ENCODE peak calls at places on chromosomes 4 and X, in six cellular contexts. E is A549, F is T-helper 17 cell, N is germinal center, I is activated T-helper 1 cell treated with Interleukin-2 at 50 U/mL for 16 hours, K is GM20000. Q is an unnamed sample.

GRCh38 chrX:627510-627964 is 3.1 kb upstream of the SHOX start:
- DNase-seq in I (no peak), F (no peak), N (no peak), E (no peak), K (no peak), Q (no peak)

GRCh38 chr4:141081921-141082381 is 51.3 kb downstream of the RNF150 start:
- DNase-seq in K (no peak), E (no peak), I (no peak), F (no peak), N (no peak), Q (no peak)

GRCh38 chrX:70052895-70053615 is 3.3 kb upstream of the AWAT2 start:
- DNase-seq in K (no peak), E (no peak), N (no peak), I (no peak), F (no peak), Q (no peak)

GRCh38 chr4:78207951-78208350 is 150.8 kb downstream of the FRAS1 start:
- DNase-seq in F (no peak), E (no peak), K (no peak), I (no peak), N (no peak), Q (no peak)

GRCh38 chrX:72060196-72060974 is 71.3 kb downstream of the RTL5 start:
- DNase-seq in N (no peak), I (no peak), K (no peak), E (peak; percentile 18), F (no peak), Q (no peak)

GRCh38 chrX:139949703-139950102 is 15.6 kb downstream of the CXorf66 start:
- DNase-seq in N (no peak), K (no peak), E (peak; percentile 9), I (no peak), F (no peak), Q (no peak)

GRCh38 chr4:974668-975067 is 1.3 kb upstream of the DGKQ start:
- DNase-seq in K (no peak), N (no peak), I (no peak), F (no peak), E (no peak), Q (no peak)

GRCh38 chr4:1598641-1599481 is 85.3 kb downstream of the FAM53A start:
- DNase-seq in N (no peak), K (no peak), I (no peak), E (no peak), F (no peak), Q (no peak)

GRCh38 chr4:101127176-101127790 is 220.0 kb downstream of the PPP3CA start:
- DNase-seq in N (peak; percentile 47), E (no peak), K (no peak), I (no peak), F (no peak), Q (no peak)

GRCh38 chr4:158159054-158159717 is 13.6 kb downstream of the GASK1B start:
- DNase-seq in E (peak; percentile 9), I (no peak), K (no peak), N (no peak), F (no peak), Q (no peak)

GRCh38 chr4:81617569-81617968 is 145.9 kb upstream of the RASGEF1B start:
- DNase-seq in E (no peak), K (no peak), F (no peak), N (no peak), I (no peak), Q (no peak)

GRCh38 chr4:183392377-183392776 is 52.1 kb upstream of the CDKN2AIP start:
- DNase-seq in N (no peak), K (no peak), F (no peak), E (no peak), I (no peak), Q (no peak)

GRCh38 chr4:53098681-53099121 is 236.6 kb downstream of the RASL11B start:
- DNase-seq in K (no peak), F (no peak), E (no peak), N (no peak), I (no peak), Q (no peak)

GRCh38 chr4:113760852-113761681 is 471 bp downstream of the CAMK2D start:
- DNase-seq in E (peak; percentile 72), N (peak; percentile 68), K (peak; percentile 64), F (peak; percentile 33), I (peak; percentile 20), Q (peak; percentile 57)

GRCh38 chr4:153364061-153364460 is 19.6 kb downstream of the MND1 start:
- DNase-seq in E (no peak), K (no peak), F (no peak), I (no peak), N (no peak), Q (no peak)

GRCh38 chr4:106058919-106059318 is 163.6 kb downstream of the NPNT start:
- DNase-seq in K (no peak), I (no peak), N (no peak), F (no peak), E (no peak), Q (no peak)

GRCh38 chr4:19472669-19473068 is 779.0 kb upstream of the SLIT2 start:
- DNase-seq in N (no peak), K (no peak), I (no peak), E (no peak), F (no peak), Q (no peak)

GRCh38 chrX:32195611-32196010 is 1015.7 kb downstream of the DMD start:
- DNase-seq in E (no peak), N (no peak), I (no peak), K (no peak), F (no peak), Q (no peak)

GRCh38 chr4:94290245-94290644 is 52.4 kb downstream of the HPGDS start:
- DNase-seq in K (no peak), E (peak; percentile 2), I (no peak), F (no peak), N (no peak), Q (no peak)

GRCh38 chr4:109990307-109991257 is 77.9 kb downstream of the EGF start:
- DNase-seq in K (peak; percentile 40), N (peak; percentile 55), E (no peak), F (no peak), I (no peak), Q (no peak)

GRCh38 chrX:152020895-152021294 is 46.4 kb upstream of the GABRE start:
- DNase-seq in F (no peak), E (no peak), K (no peak), I (no peak), N (no peak), Q (no peak)

GRCh38 chr4:73613130-73613529 is 7.1 kb downstream of the RASSF6 start:
- DNase-seq in E (no peak), N (no peak), I (no peak), K (no peak), F (no peak), Q (no peak)

GRCh38 chr4:28686618-28687017 is 1826.0 kb downstream of the STIM2 start:
- DNase-seq in E (peak; percentile 33), N (no peak), K (peak; percentile 6), F (no peak), I (no peak), Q (no peak)

GRCh38 chr4:114326358-114326757 is 272.2 kb upstream of the UGT8 start:
- DNase-seq in E (no peak), N (no peak), F (no peak), I (no peak), K (no peak), Q (no peak)

Q was measured in activated CD8-positive, alpha-beta T cell treated with anti-CD3 and anti-CD28 coated beads, Interleukin-2, amount 10 ng/mL, durations not matched to agents 7 days and 5 days.